ENCODE peak calls at places on chromosome 13, in four cellular contexts. One of them, this sample, is unnamed. For H3K9me3, the result is how much of the 10 kb centered on the place peaks cover.

GRCh38 chr13:45718992-45719391 is 16.9 kb downstream of the CBY2 start:
- DNase-seq in PC-9: no peak
- DNase-seq in fibroblast of lung: no peak
- DNase-seq in Panc1: no peak
- DNase-seq in this sample: no peak

GRCh38 chr13:51726446-51727185 is 77.3 kb downstream of the DHRS12 start:
- DNase-seq in PC-9: no peak
- DNase-seq in fibroblast of lung: peak
- DNase-seq in Panc1: no peak
- DNase-seq in this sample: peak

GRCh38 chr13:81388400-81388799 is 1047.5 kb upstream of the SPRY2 start:
- DNase-seq in PC-9: no peak
- DNase-seq in fibroblast of lung: no peak
- DNase-seq in Panc1: no peak
- DNase-seq in this sample: no peak

GRCh38 chr13:93355094-93355493 is 128.5 kb downstream of the GPC6 start:
- DNase-seq in PC-9: no peak
- DNase-seq in fibroblast of lung: no peak
- DNase-seq in Panc1: no peak
- DNase-seq in this sample: no peak

GRCh38 chr13:108352599-108352998 is 83.1 kb downstream of the TNFSF13B start:
- DNase-seq in PC-9: no peak
- DNase-seq in fibroblast of lung: no peak
- DNase-seq in Panc1: no peak
- DNase-seq in this sample: no peak

GRCh38 chr13:50127017-50127725 is 111.9 kb downstream of the KCNRG start:
- DNase-seq in PC-9: no peak
- DNase-seq in fibroblast of lung: peak
- DNase-seq in Panc1: no peak
- DNase-seq in this sample: no peak

GRCh38 chr13:67014399-67014798 is 215.7 kb downstream of the PCDH9 start:
- DNase-seq in PC-9: no peak
- DNase-seq in fibroblast of lung: no peak
- DNase-seq in Panc1: no peak
- DNase-seq in this sample: no peak

GRCh38 chr13:79096099-79096498 is 310.0 kb downstream of the RBM26 start:
- DNase-seq in PC-9: no peak
- DNase-seq in fibroblast of lung: no peak
- DNase-seq in Panc1: no peak
- DNase-seq in this sample: no peak

GRCh38 chr13:68551701-68552522 is 1321.8 kb upstream of the PCDH9 start:
- DNase-seq in PC-9: no peak
- DNase-seq in fibroblast of lung: no peak
- DNase-seq in Panc1: peak
- DNase-seq in this sample: no peak

GRCh38 chr13:64239372-64239771 is 2823.7 kb upstream of the PCDH20 start:
- DNase-seq in PC-9: no peak
- DNase-seq in fibroblast of lung: peak
- DNase-seq in Panc1: no peak
- DNase-seq in this sample: no peak

DNA sequence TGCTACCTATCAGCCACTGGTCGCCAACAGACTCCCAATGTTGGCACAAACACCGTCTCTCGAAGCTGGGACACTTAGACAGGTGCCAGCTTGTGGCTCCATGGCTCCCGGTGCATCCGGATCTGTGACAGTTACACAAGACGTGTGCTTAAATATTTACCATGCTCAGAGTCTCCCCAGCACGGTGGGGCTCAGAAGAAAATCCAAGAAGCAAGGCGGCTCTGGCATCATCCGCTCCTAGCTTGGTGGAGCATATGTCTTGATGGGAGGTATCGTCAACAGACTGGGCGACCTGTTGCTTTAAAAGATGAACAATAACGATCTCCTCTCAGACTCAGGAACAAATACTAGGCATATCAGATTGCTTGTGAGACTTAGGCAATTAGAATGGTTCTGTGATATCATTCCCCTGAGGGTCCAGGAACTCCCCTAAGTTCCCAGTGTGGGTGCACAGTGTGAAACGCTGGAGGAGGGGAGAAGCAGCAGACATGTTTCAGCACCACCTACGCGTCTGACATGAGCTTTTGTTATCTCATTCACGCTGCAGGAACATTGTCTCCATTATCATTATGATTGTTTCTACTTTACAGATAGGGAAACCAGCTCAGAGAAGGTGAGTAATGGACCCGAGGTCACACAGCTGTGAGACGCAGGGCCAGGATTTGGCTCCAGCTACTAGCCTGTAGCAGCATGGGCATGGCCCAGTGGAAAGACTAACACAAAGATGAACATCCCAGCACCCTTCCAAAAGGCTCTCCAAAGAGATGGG is 61.7 kb downstream of the ALOX5AP start:
- DNase-seq in PC-9: no peak
- DNase-seq in fibroblast of lung: no peak
- DNase-seq in Panc1: no peak
- DNase-seq in this sample: no peak
- H3K4me3 ChIP-seq in PC-9: peak
- H3K4me3 ChIP-seq in fibroblast of lung: no peak
- H3K4me3 ChIP-seq in Panc1: peak
- H3K4me3 ChIP-seq in this sample: no peak

GRCh38 chr13:110298221-110298565 is 8.8 kb downstream of the COL4A1 start:
- DNase-seq in PC-9: no peak
- DNase-seq in fibroblast of lung: peak
- DNase-seq in Panc1: no peak
- DNase-seq in this sample: no peak
- H3K27ac ChIP-seq in PC-9: no peak
- H3K27ac ChIP-seq in fibroblast of lung: peak
- H3K27ac ChIP-seq in Panc1: no peak
- H3K27ac ChIP-seq in this sample: no peak

DNA sequence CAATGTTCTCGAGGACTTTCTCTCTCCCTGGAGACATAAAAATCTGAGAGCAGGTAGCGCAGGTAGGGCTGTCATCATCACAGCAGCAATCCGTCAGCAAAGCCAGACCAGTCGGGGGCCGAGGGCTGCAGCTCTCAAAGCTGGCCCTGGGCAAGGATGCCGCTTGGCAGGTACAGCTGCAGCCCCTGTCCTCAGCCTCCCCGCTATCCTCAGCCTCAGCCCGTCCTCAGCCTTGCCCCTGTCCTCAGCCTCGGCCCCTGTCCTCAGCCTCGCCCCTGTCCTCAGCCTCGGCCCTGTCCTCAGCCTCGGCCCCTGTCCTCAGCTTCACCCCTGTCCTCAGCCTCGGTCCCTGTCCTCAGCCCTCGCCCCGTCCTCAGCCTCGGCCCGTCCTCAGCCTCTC is 10.9 kb downstream of the C13orf46 start:
- DNase-seq in PC-9: no peak
- DNase-seq in fibroblast of lung: no peak
- DNase-seq in Panc1: no peak
- DNase-seq in this sample: no peak
- H3K9me3 ChIP-seq in PC-9: under half
- H3K9me3 ChIP-seq in fibroblast of lung: under half
- H3K9me3 ChIP-seq in Panc1: under half
- H3K9me3 ChIP-seq in this sample: under half

GRCh38 chr13:23160241-23161175 is 20.3 kb upstream of the SGCG start:
- DNase-seq in PC-9: no peak
- DNase-seq in fibroblast of lung: peak
- DNase-seq in Panc1: no peak
- DNase-seq in this sample: no peak
- H3K4me3 ChIP-seq in PC-9: no peak
- H3K4me3 ChIP-seq in fibroblast of lung: no peak
- H3K4me3 ChIP-seq in Panc1: no peak
- H3K4me3 ChIP-seq in this sample: no peak

GRCh38 chr13:27631665-27632064 is 10.0 kb downstream of the POLR1D start:
- DNase-seq in PC-9: no peak
- DNase-seq in fibroblast of lung: no peak
- DNase-seq in Panc1: no peak
- DNase-seq in this sample: no peak

GRCh38 chr13:27634231-27634630 is 12.5 kb downstream of the POLR1D start:
- DNase-seq in PC-9: no peak
- DNase-seq in fibroblast of lung: no peak
- DNase-seq in Panc1: no peak
- DNase-seq in this sample: no peak

GRCh38 chr13:27632648-27633047 is 11.0 kb downstream of the POLR1D start:
- DNase-seq in PC-9: no peak
- DNase-seq in fibroblast of lung: no peak
- DNase-seq in Panc1: no peak
- DNase-seq in this sample: no peak

GRCh38 chr13:27631156-27631555 is 9.5 kb downstream of the POLR1D start:
- DNase-seq in PC-9: no peak
- DNase-seq in fibroblast of lung: no peak
- DNase-seq in Panc1: no peak
- DNase-seq in this sample: no peak

DNA sequence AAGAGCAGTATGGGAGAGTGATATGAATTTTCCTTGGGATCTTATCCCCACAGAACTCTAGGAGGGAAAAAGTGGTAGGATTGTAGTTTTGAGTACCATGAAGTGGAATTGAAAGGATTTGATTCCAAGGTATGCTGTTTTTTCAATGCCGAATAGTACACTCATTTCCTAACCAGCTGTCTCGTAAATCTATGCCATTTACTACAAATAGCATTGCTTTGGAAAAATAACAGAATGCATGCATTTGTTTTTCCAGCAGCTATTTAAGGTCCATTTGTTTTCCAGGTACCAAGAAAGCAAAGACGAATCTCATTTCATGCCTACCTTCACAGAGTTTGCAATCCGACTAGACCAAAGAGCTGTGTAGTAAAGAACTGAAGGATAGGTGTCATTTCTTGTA is 10.5 kb downstream of the POLR1D start:
- DNase-seq in PC-9: no peak
- DNase-seq in fibroblast of lung: no peak
- DNase-seq in Panc1: no peak
- DNase-seq in this sample: no peak
- H3K27ac ChIP-seq in PC-9: no peak
- H3K27ac ChIP-seq in fibroblast of lung: no peak
- H3K27ac ChIP-seq in Panc1: no peak
- H3K27ac ChIP-seq in this sample: no peak

GRCh38 chr13:48448285-48448962 is 35.5 kb upstream of the LPAR6 start:
- DNase-seq in PC-9: no peak
- DNase-seq in fibroblast of lung: no peak
- DNase-seq in Panc1: no peak
- DNase-seq in this sample: no peak
- H3K9me3 ChIP-seq in PC-9: under half
- H3K9me3 ChIP-seq in fibroblast of lung: under half
- H3K9me3 ChIP-seq in Panc1: under half
- H3K9me3 ChIP-seq in this sample: under half

DNA sequence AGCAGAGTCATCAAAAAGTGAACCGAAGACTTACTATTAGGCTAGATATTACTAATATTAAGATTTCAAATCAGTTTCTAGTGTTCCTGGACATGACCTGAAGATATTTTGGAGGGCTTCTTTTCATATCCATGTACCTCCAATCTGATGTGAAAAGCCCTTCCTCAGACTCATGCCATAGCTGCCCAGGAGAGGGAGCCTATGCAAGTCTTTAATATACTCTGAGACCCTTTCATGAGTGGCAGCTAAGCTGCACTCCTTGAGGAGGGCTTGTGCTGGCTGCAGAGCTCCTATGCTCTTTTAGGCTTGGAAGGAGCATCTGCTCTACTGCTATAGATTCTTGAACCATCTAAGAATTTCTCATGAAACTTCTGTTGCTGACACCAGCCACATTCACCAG is 715.3 kb downstream of the OLFM4 start:
- DNase-seq in PC-9: no peak
- DNase-seq in fibroblast of lung: no peak
- DNase-seq in Panc1: no peak
- DNase-seq in this sample: no peak
- H3K4me3 ChIP-seq in PC-9: no peak
- H3K4me3 ChIP-seq in fibroblast of lung: no peak
- H3K4me3 ChIP-seq in Panc1: no peak
- H3K4me3 ChIP-seq in this sample: no peak

GRCh38 chr13:23320926-23321533 is 112.5 kb downstream of the SACS start:
- DNase-seq in PC-9: no peak
- DNase-seq in fibroblast of lung: no peak
- DNase-seq in Panc1: no peak
- DNase-seq in this sample: no peak
- H3K27ac ChIP-seq in PC-9: no peak
- H3K27ac ChIP-seq in fibroblast of lung: peak
- H3K27ac ChIP-seq in Panc1: no peak
- H3K27ac ChIP-seq in this sample: no peak

This sample was measured in AG04450.